ENCODE peak calls at places on chromosomes 11 and 22, in four cellular contexts. C is HepG2, H is SK-N-SH, S is sigmoid colon. V is an unnamed sample.

GRCh38 chr11:79950741-79951140 is 509.9 kb upstream of the TENM4 start:
- DNase-seq in H (no peak), C (no peak), S (no peak), V (no peak)

GRCh38 chr11:120168960-120169681 is 31.2 kb upstream of the TRIM29 start:
- DNase-seq in H (peak; percentile 94), C (peak; percentile 30), S (peak; percentile 83), V (peak; percentile 75)

GRCh38 chr11:74434528-74434927 is 32.8 kb downstream of the KCNE3 start:
- DNase-seq in H (no peak), C (no peak), S (no peak), V (no peak)

GRCh38 chr11:2237457-2238238 is 32.7 kb downstream of the ASCL2 start:
- DNase-seq in C (no peak), H (no peak), S (peak; percentile 27), V (no peak)

GRCh38 chr11:66956689-66957290 is 1.4 kb downstream of the PC start:
- DNase-seq in S (peak; percentile 70), H (no peak), C (peak; percentile 65), V (peak; percentile 27)

GRCh38 chr22:42700355-42700754 is 20.3 kb downstream of the A4GALT start:
- DNase-seq in S (no peak), C (no peak), H (no peak), V (no peak)

GRCh38 chr11:100561325-100561724 is 125.8 kb upstream of the ARHGAP42 start:
- DNase-seq in C (no peak), S (no peak), H (no peak), V (no peak)

GRCh38 chr11:12668166-12668565 is 6.1 kb upstream of the TEAD1 start:
- DNase-seq in C (no peak), S (no peak), H (no peak), V (no peak)

GRCh38 chr22:36252754-36253522 is at the start of gene APOL1:
- DNase-seq in H (no peak), S (peak; percentile 85), C (peak; percentile 63), V (peak; percentile 63)

GRCh38 chr11:128496684-128497056 is 90.7 kb downstream of the ETS1 start:
- DNase-seq in S (no peak), C (no peak), H (no peak), V (no peak)

GRCh38 chr11:95498731-95499396 is 267.9 kb upstream of the SESN3 start:
- DNase-seq in H (no peak), C (no peak), S (no peak), V (no peak)

GRCh38 chr11:78251083-78251699 is 62.5 kb downstream of the USP35 start:
- DNase-seq in S (no peak), C (peak; percentile 17), H (no peak), V (no peak)

GRCh38 chr11:65440831-65441499 is 18.4 kb downstream of the NEAT1 start:
- DNase-seq in S (peak; percentile 66), H (no peak), C (no peak), V (no peak)

GRCh38 chr11:65436412-65437032 is 13.9 kb downstream of the NEAT1 start:
- DNase-seq in C (no peak), S (peak; percentile 62), H (no peak), V (peak; percentile 24)

GRCh38 chr11:65437436-65438227 is 15.0 kb downstream of the NEAT1 start:
- DNase-seq in H (no peak), S (peak; percentile 66), C (no peak), V (peak; percentile 26)

GRCh38 chr11:65438257-65439151 is 15.9 kb downstream of the NEAT1 start:
- DNase-seq in H (no peak), C (no peak), S (peak; percentile 29), V (no peak)

GRCh38 chr11:65439331-65440181 is 17.0 kb downstream of the NEAT1 start:
- DNase-seq in H (no peak), S (peak; percentile 62), C (no peak), V (peak; percentile 24)
- TF ChIP-seq POLR2AphosphoS5 in H (peak; percentile 47), S (peak; percentile 19), C (peak; percentile 7), V (peak; percentile 8)

GRCh38 chr22:25165785-25166184 is 33.9 kb upstream of the CRYBB3 start:
- DNase-seq in C (no peak), S (peak; percentile 30), H (no peak), V (no peak)
- H3K27ac ChIP-seq in C (no peak overlapping the region), S (peak overlapping the region; percentile 66), H (no peak overlapping the region), V (no peak overlapping the region)

DNA sequence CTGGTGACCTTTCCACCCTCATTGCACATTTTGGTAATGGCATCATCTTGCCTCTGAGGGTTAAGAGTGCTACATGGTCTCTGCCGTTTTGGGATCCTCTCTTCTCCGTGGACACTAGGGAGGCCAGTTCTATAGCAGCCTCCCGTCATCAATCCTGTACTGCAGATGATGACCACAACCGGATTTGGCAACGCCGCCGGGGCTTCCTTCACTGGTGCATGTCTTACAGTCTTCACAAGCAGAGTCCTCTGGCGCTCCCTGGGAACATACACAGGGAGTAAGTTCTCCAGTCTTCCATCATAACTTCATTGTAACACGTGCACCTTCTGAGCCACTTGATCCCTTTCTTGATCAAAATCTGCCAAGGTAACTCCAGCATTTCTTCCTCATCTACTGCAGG is 69.0 kb upstream of the SLC22A12 start:
- DNase-seq in H (no peak), C (no peak), S (no peak), V (no peak)
- H3K4me1 ChIP-seq in H (no peaks in the 10 kb centered on the region), C (no peaks in the 10 kb centered on the region), S (no peaks in the 10 kb centered on the region), V (no peaks in the 10 kb centered on the region)

GRCh38 chr11:110857885-110858555 is 145.8 kb upstream of the ARHGAP20 start:
- DNase-seq in C (no peak), S (no peak), H (no peak), V (peak; percentile 26)
- TF ChIP-seq POLR2AphosphoS5 in C (no peak), S (no peak), H (no peak), V (peak; percentile 65)